ENCODE peak calls at places on chromosomes 7 and 10, in five cellular contexts. One of them, this sample, is unnamed.
A peak's percentile ranks its signal among the peaks of the same experiment; 100 is the strongest.

GRCh38 chr10:5942471-5942870 is 34.9 kb downstream of the IL15RA start:
- DNase-seq in CD4-positive, CD25-positive, alpha-beta regulatory T cell: no peak
- DNase-seq in colonic mucosa: peak; percentile 32
- DNase-seq in fibroblast of lung: no peak
- DNase-seq in GM23248: no peak
- DNase-seq in this sample: peak; percentile 4

GRCh38 chr10:63396123-63396719 is 69.6 kb downstream of the JMJD1C start:
- DNase-seq in CD4-positive, CD25-positive, alpha-beta regulatory T cell: no peak
- DNase-seq in colonic mucosa: no peak
- DNase-seq in fibroblast of lung: no peak
- DNase-seq in GM23248: peak; percentile 59
- DNase-seq in this sample: peak; percentile 45

GRCh38 chr7:50068026-50068425 is 25.0 kb downstream of the ZPBP start:
- DNase-seq in CD4-positive, CD25-positive, alpha-beta regulatory T cell: no peak
- DNase-seq in colonic mucosa: peak; percentile 27
- DNase-seq in fibroblast of lung: peak; percentile 6
- DNase-seq in GM23248: peak; percentile 40
- DNase-seq in this sample: peak; percentile 11

GRCh38 chr10:108439397-108439796 is 1274.9 kb upstream of the SORCS1 start:
- DNase-seq in CD4-positive, CD25-positive, alpha-beta regulatory T cell: no peak
- DNase-seq in colonic mucosa: no peak
- DNase-seq in fibroblast of lung: peak; percentile 5
- DNase-seq in GM23248: peak; percentile 57
- DNase-seq in this sample: peak; percentile 17

GRCh38 chr10:48579251-48579960 is 25.5 kb downstream of the ARHGAP22 start:
- DNase-seq in CD4-positive, CD25-positive, alpha-beta regulatory T cell: no peak
- DNase-seq in colonic mucosa: no peak
- DNase-seq in fibroblast of lung: peak; percentile 84
- DNase-seq in GM23248: peak; percentile 53
- DNase-seq in this sample: peak; percentile 53

GRCh38 chr10:70715853-70716795 is 43.8 kb downstream of the ADAMTS14 start:
- DNase-seq in CD4-positive, CD25-positive, alpha-beta regulatory T cell: no peak
- DNase-seq in colonic mucosa: no peak
- DNase-seq in fibroblast of lung: peak; percentile 39
- DNase-seq in GM23248: peak; percentile 57
- DNase-seq in this sample: peak; percentile 69

GRCh38 chr7:99386584-99387238 is 12.2 kb downstream of the ARPC1B start:
- DNase-seq in CD4-positive, CD25-positive, alpha-beta regulatory T cell: peak; percentile 48
- DNase-seq in colonic mucosa: no peak
- DNase-seq in fibroblast of lung: no peak
- DNase-seq in GM23248: peak; percentile 59
- DNase-seq in this sample: peak; percentile 64

GRCh38 chr7:44638611-44639557 is 32.5 kb downstream of the OGDH start:
- DNase-seq in CD4-positive, CD25-positive, alpha-beta regulatory T cell: peak; percentile 76
- DNase-seq in colonic mucosa: peak; percentile 88
- DNase-seq in fibroblast of lung: peak; percentile 75
- DNase-seq in GM23248: peak; percentile 81
- DNase-seq in this sample: peak; percentile 84

GRCh38 chr7:97971120-97971989 is 18.6 kb downstream of the OCM2 start:
- DNase-seq in CD4-positive, CD25-positive, alpha-beta regulatory T cell: no peak
- DNase-seq in colonic mucosa: peak; percentile 30
- DNase-seq in fibroblast of lung: peak; percentile 39
- DNase-seq in GM23248: peak; percentile 45
- DNase-seq in this sample: peak; percentile 32

GRCh38 chr7:88329532-88330463 is 23.1 kb upstream of the STEAP4 start:
- DNase-seq in CD4-positive, CD25-positive, alpha-beta regulatory T cell: no peak
- DNase-seq in colonic mucosa: no peak
- DNase-seq in fibroblast of lung: no peak
- DNase-seq in GM23248: no peak
- DNase-seq in this sample: no peak

GRCh38 chr10:14653271-14654161 is 121.2 kb downstream of the FAM107B start:
- DNase-seq in CD4-positive, CD25-positive, alpha-beta regulatory T cell: no peak
- DNase-seq in colonic mucosa: peak; percentile 22
- DNase-seq in fibroblast of lung: peak; percentile 77
- DNase-seq in GM23248: peak; percentile 89
- DNase-seq in this sample: peak; percentile 62

GRCh38 chr10:110525349-110526260 is 27.9 kb downstream of the DUSP5 start:
- DNase-seq in CD4-positive, CD25-positive, alpha-beta regulatory T cell: no peak
- DNase-seq in colonic mucosa: no peak
- DNase-seq in fibroblast of lung: peak; percentile 65
- DNase-seq in GM23248: peak; percentile 91
- DNase-seq in this sample: peak; percentile 84

GRCh38 chr7:101743241-101743994 is 74.0 kb upstream of the CUX1 start:
- DNase-seq in CD4-positive, CD25-positive, alpha-beta regulatory T cell: peak; percentile 75
- DNase-seq in colonic mucosa: peak; percentile 67
- DNase-seq in fibroblast of lung: peak; percentile 74
- DNase-seq in GM23248: peak; percentile 78
- DNase-seq in this sample: peak; percentile 57

GRCh38 chr10:124709862-124710261 is 34.3 kb downstream of the FAM53B start:
- DNase-seq in CD4-positive, CD25-positive, alpha-beta regulatory T cell: no peak
- DNase-seq in colonic mucosa: peak; percentile 84
- DNase-seq in fibroblast of lung: no peak
- DNase-seq in GM23248: no peak
- DNase-seq in this sample: no peak

GRCh38 chr7:41916450-41916927 is 213.6 kb upstream of the INHBA start:
- DNase-seq in CD4-positive, CD25-positive, alpha-beta regulatory T cell: no peak
- DNase-seq in colonic mucosa: no peak
- DNase-seq in fibroblast of lung: peak; percentile 99
- DNase-seq in GM23248: peak; percentile 98
- DNase-seq in this sample: peak; percentile 98

GRCh38 chr10:75617485-75618155 is 186.2 kb downstream of the LRMDA start:
- DNase-seq in CD4-positive, CD25-positive, alpha-beta regulatory T cell: no peak
- DNase-seq in colonic mucosa: no peak
- DNase-seq in fibroblast of lung: no peak
- DNase-seq in GM23248: peak; percentile 9
- DNase-seq in this sample: peak; percentile 3

GRCh38 chr10:133318494-133319127 is 9.9 kb downstream of the ZNF511 start:
- DNase-seq in CD4-positive, CD25-positive, alpha-beta regulatory T cell: peak; percentile 55
- DNase-seq in colonic mucosa: peak; percentile 60
- DNase-seq in fibroblast of lung: peak; percentile 46
- DNase-seq in GM23248: peak; percentile 77
- DNase-seq in this sample: peak; percentile 55

GRCh38 chr10:57017356-57018037 is 656.4 kb upstream of the ZWINT start:
- DNase-seq in CD4-positive, CD25-positive, alpha-beta regulatory T cell: no peak
- DNase-seq in colonic mucosa: no peak
- DNase-seq in fibroblast of lung: no peak
- DNase-seq in GM23248: no peak
- DNase-seq in this sample: no peak

GRCh38 chr10:115956225-115957009 is 316.6 kb downstream of the GFRA1 start:
- DNase-seq in CD4-positive, CD25-positive, alpha-beta regulatory T cell: no peak
- DNase-seq in colonic mucosa: no peak
- DNase-seq in fibroblast of lung: peak; percentile 37
- DNase-seq in GM23248: peak; percentile 42
- DNase-seq in this sample: no peak

GRCh38 chr7:116561697-116562483 is 37.1 kb downstream of the CAV1 start:
- DNase-seq in CD4-positive, CD25-positive, alpha-beta regulatory T cell: no peak
- DNase-seq in colonic mucosa: no peak
- DNase-seq in fibroblast of lung: peak; percentile 69
- DNase-seq in GM23248: peak; percentile 53
- DNase-seq in this sample: no peak

GRCh38 chr10:79349766-79350406 is 2.6 kb downstream of the PPIF start:
- DNase-seq in CD4-positive, CD25-positive, alpha-beta regulatory T cell: no peak
- DNase-seq in colonic mucosa: peak; percentile 16
- DNase-seq in fibroblast of lung: no peak
- DNase-seq in GM23248: no peak
- DNase-seq in this sample: no peak

GRCh38 chr7:22805227-22805626 is 17.4 kb downstream of the TOMM7 start:
- DNase-seq in CD4-positive, CD25-positive, alpha-beta regulatory T cell: no peak
- DNase-seq in colonic mucosa: no peak
- DNase-seq in fibroblast of lung: no peak
- DNase-seq in GM23248: no peak
- DNase-seq in this sample: no peak

GRCh38 chr7:85522070-85522469 is 335.2 kb upstream of the SEMA3D start:
- DNase-seq in CD4-positive, CD25-positive, alpha-beta regulatory T cell: no peak
- DNase-seq in colonic mucosa: no peak
- DNase-seq in fibroblast of lung: no peak
- DNase-seq in GM23248: no peak
- DNase-seq in this sample: no peak

DNA sequence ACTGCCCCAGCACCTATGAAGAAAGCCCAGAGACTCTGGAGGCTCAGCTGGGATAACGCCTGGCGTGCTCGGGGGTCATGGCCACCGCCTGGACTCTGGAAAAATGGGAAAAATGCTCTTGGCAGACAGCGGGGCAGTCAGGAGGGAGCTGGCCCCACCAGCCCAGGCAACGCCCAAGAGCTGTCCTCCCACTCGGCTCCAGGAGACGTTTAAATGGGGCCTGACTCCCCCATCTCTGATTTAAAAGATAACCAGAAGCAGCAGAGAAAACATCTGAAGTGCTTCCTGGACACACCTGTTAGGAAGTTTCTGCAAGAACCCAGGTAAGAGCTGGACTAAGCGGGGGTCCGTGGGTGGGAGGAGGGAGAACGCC is 83.7 kb upstream of the INSIG1 start:
- DNase-seq in CD4-positive, CD25-positive, alpha-beta regulatory T cell: no peak
- DNase-seq in colonic mucosa: no peak
- DNase-seq in fibroblast of lung: no peak
- DNase-seq in GM23248: peak; percentile 65
- DNase-seq in this sample: no peak
- H3K4me3 ChIP-seq in CD4-positive, CD25-positive, alpha-beta regulatory T cell: no peak overlapping the region
- H3K4me3 ChIP-seq in colonic mucosa: no peak overlapping the region
- H3K4me3 ChIP-seq in fibroblast of lung: no peak overlapping the region
- H3K4me3 ChIP-seq in GM23248: peak overlapping the region; percentile 75
- H3K4me3 ChIP-seq in this sample: no peak overlapping the region

GRCh38 chr10:103853428-103854264 is 1.7 kb downstream of the SH3PXD2A start:
- DNase-seq in CD4-positive, CD25-positive, alpha-beta regulatory T cell: no peak
- DNase-seq in colonic mucosa: peak; percentile 48
- DNase-seq in fibroblast of lung: no peak
- DNase-seq in GM23248: no peak
- DNase-seq in this sample: no peak

GRCh38 chr10:103851261-103851660 is 4.1 kb downstream of the SH3PXD2A start:
- DNase-seq in CD4-positive, CD25-positive, alpha-beta regulatory T cell: no peak
- DNase-seq in colonic mucosa: peak; percentile 59
- DNase-seq in fibroblast of lung: no peak
- DNase-seq in GM23248: no peak
- DNase-seq in this sample: no peak

GRCh38 chr10:103852856-103853255 is 2.5 kb downstream of the SH3PXD2A start:
- DNase-seq in CD4-positive, CD25-positive, alpha-beta regulatory T cell: no peak
- DNase-seq in colonic mucosa: peak; percentile 36
- DNase-seq in fibroblast of lung: no peak
- DNase-seq in GM23248: peak; percentile 70
- DNase-seq in this sample: peak; percentile 55

GRCh38 chr10:103850572-103850895 is 4.8 kb downstream of the SH3PXD2A start:
- DNase-seq in CD4-positive, CD25-positive, alpha-beta regulatory T cell: no peak
- DNase-seq in colonic mucosa: peak; percentile 52
- DNase-seq in fibroblast of lung: no peak
- DNase-seq in GM23248: no peak
- DNase-seq in this sample: no peak

DNA sequence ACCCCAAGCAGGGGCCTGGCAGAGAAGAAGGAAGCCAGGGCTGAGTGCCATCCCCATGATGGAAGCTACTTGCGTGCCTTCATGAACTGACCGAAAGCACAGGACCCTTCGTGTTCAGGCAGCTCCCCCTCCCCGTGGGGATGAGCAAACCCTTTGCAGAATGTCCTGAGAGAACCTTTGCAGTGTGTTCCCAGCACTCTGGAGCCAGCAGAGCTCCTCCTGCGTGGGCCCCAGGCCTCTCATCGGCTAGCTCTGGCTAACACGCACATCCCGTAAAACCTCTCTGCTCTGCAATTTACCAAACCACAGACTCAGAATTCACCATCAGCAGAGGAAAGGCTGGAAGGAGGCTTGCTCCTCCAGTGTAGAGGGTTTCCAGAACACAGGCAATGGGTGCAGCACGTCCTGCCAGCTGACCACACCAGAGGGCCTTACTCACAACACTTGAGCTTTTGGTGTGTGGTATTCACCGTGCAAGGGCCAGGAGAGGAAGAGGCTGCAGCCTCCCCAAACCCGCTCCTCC is 3.1 kb downstream of the SH3PXD2A start:
- DNase-seq in CD4-positive, CD25-positive, alpha-beta regulatory T cell: no peak
- DNase-seq in colonic mucosa: peak; percentile 64
- DNase-seq in fibroblast of lung: peak; percentile 72
- DNase-seq in GM23248: peak; percentile 92
- DNase-seq in this sample: peak; percentile 70
- H3K4me3 ChIP-seq in CD4-positive, CD25-positive, alpha-beta regulatory T cell: no peak overlapping the region
- H3K4me3 ChIP-seq in colonic mucosa: peak overlapping the region; percentile 2
- H3K4me3 ChIP-seq in fibroblast of lung: peak overlapping the region; percentile 83
- H3K4me3 ChIP-seq in GM23248: peak overlapping the region; percentile 11
- H3K4me3 ChIP-seq in this sample: no peak overlapping the region

GRCh38 chr7:155205368-155206285 is 92.1 kb upstream of the INSIG1 start:
- DNase-seq in CD4-positive, CD25-positive, alpha-beta regulatory T cell: peak; percentile 91
- DNase-seq in colonic mucosa: peak; percentile 80
- DNase-seq in fibroblast of lung: peak; percentile 100
- DNase-seq in GM23248: peak; percentile 100
- DNase-seq in this sample: peak; percentile 98
- H3K4me3 ChIP-seq in CD4-positive, CD25-positive, alpha-beta regulatory T cell: peak overlapping the region; percentile 90
- H3K4me3 ChIP-seq in colonic mucosa: peak overlapping the region; percentile 11
- H3K4me3 ChIP-seq in fibroblast of lung: no peak overlapping the region
- H3K4me3 ChIP-seq in GM23248: peak overlapping the region; percentile 77
- H3K4me3 ChIP-seq in this sample: peak overlapping the region; percentile 22

DNA sequence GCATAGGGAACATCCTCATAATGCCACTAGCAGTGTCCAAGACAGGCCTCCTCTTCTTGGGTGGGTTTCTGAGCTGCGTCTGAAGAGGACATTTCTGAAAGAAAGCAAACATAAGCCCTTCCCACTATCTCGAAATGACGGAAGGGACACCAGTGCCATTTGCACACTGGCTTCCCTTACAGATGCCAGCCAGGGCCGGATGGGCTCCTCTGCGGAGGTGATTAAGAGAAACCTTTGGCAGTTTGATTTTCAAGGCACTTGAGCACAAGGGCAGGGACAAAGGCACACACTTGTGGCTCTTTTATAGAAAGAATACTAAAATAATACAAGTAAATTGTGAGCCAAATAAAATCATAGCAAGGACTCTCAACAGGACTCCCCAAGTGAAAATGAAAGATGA is 106.6 kb upstream of the CELF2 start:
- DNase-seq in CD4-positive, CD25-positive, alpha-beta regulatory T cell: no peak
- DNase-seq in colonic mucosa: no peak
- DNase-seq in fibroblast of lung: no peak
- DNase-seq in GM23248: no peak
- DNase-seq in this sample: no peak
- H3K4me3 ChIP-seq in CD4-positive, CD25-positive, alpha-beta regulatory T cell: no peak overlapping the region
- H3K4me3 ChIP-seq in colonic mucosa: no peak overlapping the region
- H3K4me3 ChIP-seq in fibroblast of lung: no peak overlapping the region
- H3K4me3 ChIP-seq in GM23248: peak overlapping the region; percentile 69
- H3K4me3 ChIP-seq in this sample: no peak overlapping the region

GRCh38 chr10:100653957-100654834 is 91.2 kb upstream of the PAX2 start:
- DNase-seq in CD4-positive, CD25-positive, alpha-beta regulatory T cell: no peak
- DNase-seq in colonic mucosa: no peak
- DNase-seq in fibroblast of lung: peak; percentile 13
- DNase-seq in GM23248: peak; percentile 44
- DNase-seq in this sample: peak; percentile 59
- H3K4me3 ChIP-seq in CD4-positive, CD25-positive, alpha-beta regulatory T cell: peak overlapping the region; percentile 41
- H3K4me3 ChIP-seq in colonic mucosa: no peak overlapping the region
- H3K4me3 ChIP-seq in fibroblast of lung: no peak overlapping the region
- H3K4me3 ChIP-seq in GM23248: no peak overlapping the region
- H3K4me3 ChIP-seq in this sample: no peak overlapping the region

This sample was measured in cardiac fibroblast.